ENCODE peak calls at places on chromosome 11, in ten cellular contexts. Y is uterus, S is progenitor cell of endocrine pancreas, J is esophagus muscularis mucosa, O is hepatocyte, H is cardiac fibroblast, X is astrocyte of the spinal cord, W is cardiac muscle cell, M is GM13977, T is lower lobe of right lung. Z is an unnamed sample.
A peak's percentile ranks its signal among the peaks of the same experiment; 100 is the strongest.

GRCh38 chr11:78935408-78936101 is 360.9 kb upstream of the NARS2 start:
- DNase-seq in J (no peak), H (no peak), X (no peak), M (no peak), W (no peak), O (no peak), Y (no peak), S (no peak), T (no peak), Z (no peak)

GRCh38 chr11:123519055-123519796 is 89.2 kb downstream of the GRAMD1B start:
- DNase-seq in S (no peak), J (no peak), W (no peak), M (no peak), O (no peak), Y (no peak), H (peak; percentile 18), X (peak; percentile 19), T (no peak), Z (no peak)

GRCh38 chr11:116869610-116870009 is 32.2 kb upstream of the APOA1 start:
- DNase-seq in W (no peak), M (no peak), H (no peak), J (no peak), Y (no peak), S (no peak), T (no peak), X (no peak), O (no peak), Z (no peak)

GRCh38 chr11:93537022-93537421 is 6.2 kb downstream of the SMCO4 start:
- DNase-seq in W (no peak), J (no peak), H (no peak), M (no peak), O (no peak), X (no peak), T (no peak), Y (peak; percentile 22), S (no peak), Z (no peak)

GRCh38 chr11:19498986-19499669 is 213.5 kb upstream of the NAV2 start:
- DNase-seq in T (no peak), H (peak; percentile 30), W (no peak), Y (no peak), O (peak; percentile 17), J (no peak), M (no peak), X (peak; percentile 22), S (no peak), Z (no peak)

GRCh38 chr11:16924826-16925494 is 89.3 kb downstream of the PLEKHA7 start:
- DNase-seq in J (no peak), H (peak; percentile 53), O (peak; percentile 89), Y (peak; percentile 22), W (peak; percentile 67), T (peak; percentile 73), M (peak; percentile 60), S (peak; percentile 41), X (peak; percentile 59), Z (peak; percentile 28)

GRCh38 chr11:8289426-8290047 is 25.9 kb upstream of the LMO1 start:
- DNase-seq in X (no peak), M (no peak), T (no peak), H (no peak), Y (no peak), J (no peak), O (no peak), S (no peak), W (no peak), Z (no peak)

GRCh38 chr11:19382131-19382611 is 141.4 kb upstream of the E2F8 start:
- DNase-seq in J (no peak), X (no peak), O (no peak), Y (no peak), W (no peak), S (no peak), M (no peak), T (no peak), H (no peak), Z (no peak)

GRCh38 chr11:121318848-121319834 is 26.6 kb downstream of the SC5D start:
- DNase-seq in T (no peak), O (peak; percentile 71), M (no peak), Y (no peak), X (peak; percentile 41), J (no peak), H (peak; percentile 67), S (no peak), W (peak; percentile 55), Z (no peak)

GRCh38 chr11:83521647-83522596 is 235.8 kb upstream of the CCDC90B start:
- DNase-seq in H (peak; percentile 4), O (peak; percentile 31), M (no peak), W (peak; percentile 18), Y (no peak), T (no peak), X (no peak), J (peak; percentile 29), S (no peak), Z (no peak)
- TF ChIP-seq CTCF in H (no peak), O (peak; percentile 29), M (peak; percentile 20), W (no peak), Y (no peak), T (no peak), X (peak; percentile 8), J (no peak), S (peak; percentile 24), Z (no peak)

DNA sequence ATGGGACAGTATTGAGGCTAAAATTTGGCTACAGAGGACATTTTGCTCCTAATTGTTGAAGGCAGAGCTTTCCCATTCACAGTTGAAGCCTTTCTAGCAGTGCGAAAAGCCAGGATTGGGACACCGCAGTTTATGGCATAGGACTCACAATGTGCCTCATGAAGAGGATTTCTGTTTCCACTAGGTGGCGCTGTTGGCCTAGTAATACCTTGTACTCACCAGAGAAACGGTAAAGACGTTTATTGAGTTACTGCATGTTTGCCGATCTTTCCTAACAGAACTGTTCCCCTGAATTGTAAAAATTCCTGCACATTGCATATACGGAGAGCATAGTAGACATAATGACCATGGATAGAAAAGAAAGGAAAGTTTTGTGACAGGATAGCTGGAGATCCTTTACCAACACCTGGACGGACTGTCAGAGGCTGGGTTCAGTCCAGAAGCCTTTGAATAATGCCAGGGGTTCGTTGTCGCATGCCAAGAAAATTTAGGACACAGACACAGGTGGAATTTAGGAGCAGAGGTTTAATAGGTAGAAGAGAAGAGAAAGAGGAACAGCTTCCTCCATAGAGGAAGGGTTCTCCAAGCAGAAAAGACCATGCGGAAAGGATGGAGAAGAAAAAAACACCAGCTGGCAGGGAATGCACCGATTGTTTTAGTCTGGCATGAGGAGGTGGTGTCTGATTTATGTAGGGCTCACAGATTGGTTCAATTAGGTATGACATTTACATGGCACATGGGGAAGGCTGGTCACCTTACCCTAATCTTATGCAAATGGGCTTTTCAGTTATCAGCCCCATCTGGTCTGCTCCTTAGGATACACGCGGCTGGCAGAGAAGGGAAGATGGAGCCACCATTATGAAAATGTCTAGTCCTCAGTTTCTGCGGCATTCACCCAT is 10.8 kb upstream of the OR51D1 start:
- DNase-seq in O (peak; percentile 92), M (no peak), Y (peak; percentile 32), J (peak; percentile 84), T (no peak), W (peak; percentile 89), X (peak; percentile 66), H (peak; percentile 82), S (peak; percentile 68), Z (peak; percentile 43)
- TF ChIP-seq CTCF in O (peak; percentile 73), M (peak; percentile 65), Y (peak; percentile 31), J (peak; percentile 50), T (peak; percentile 57), W (peak; percentile 67), X (peak; percentile 57), H (peak; percentile 63), S (peak; percentile 81), Z (no peak)

DNA sequence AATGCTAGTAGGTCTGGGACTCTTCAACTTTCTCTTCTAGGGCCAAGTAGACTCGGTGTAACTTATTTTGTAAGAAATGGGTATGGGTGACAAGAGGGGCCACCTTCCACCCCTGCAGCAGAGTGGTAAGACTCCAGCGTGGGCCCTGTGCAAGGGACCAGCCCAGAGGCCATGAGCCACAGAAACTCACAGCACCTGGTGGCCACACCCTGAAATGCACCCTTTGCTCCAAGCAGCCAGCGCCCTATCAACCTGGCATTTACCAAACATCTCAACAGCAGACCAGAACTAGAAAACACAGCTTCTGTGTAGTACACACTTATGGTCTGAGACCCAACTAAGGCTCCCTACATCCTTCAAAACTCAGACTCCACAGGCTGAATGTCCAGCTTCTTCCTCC is 5.7 kb downstream of the CDCA5 start:
- DNase-seq in H (peak; percentile 35), S (no peak), J (no peak), Y (no peak), O (peak; percentile 76), W (peak; percentile 59), X (peak; percentile 15), M (peak; percentile 68), T (peak; percentile 74), Z (no peak)
- TF ChIP-seq CTCF in H (peak; percentile 66), S (peak; percentile 62), J (peak; percentile 39), Y (peak; percentile 15), O (peak; percentile 31), W (peak; percentile 58), X (peak; percentile 68), M (peak; percentile 84), T (peak; percentile 59), Z (no peak)

GRCh38 chr11:6601041-6601461 is 2.4 kb downstream of the RRP8 start:
- DNase-seq in J (peak; percentile 55), X (no peak), H (no peak), M (no peak), W (no peak), Y (peak; percentile 17), O (no peak), S (no peak), T (no peak), Z (no peak)

GRCh38 chr11:6606471-6607189 is 3.1 kb downstream of the ILK start:
- DNase-seq in S (peak; percentile 79), J (peak; percentile 98), T (peak; percentile 91), W (peak; percentile 96), O (peak; percentile 96), X (peak; percentile 92), M (peak; percentile 84), H (peak; percentile 94), Y (peak; percentile 97), Z (peak; percentile 76)

GRCh38 chr11:6602096-6602940 is 1.1 kb downstream of the RRP8 start:
- DNase-seq in X (no peak), J (peak; percentile 29), W (no peak), S (no peak), T (no peak), H (no peak), O (no peak), M (no peak), Y (peak; percentile 11), Z (no peak)

GRCh38 chr11:6604081-6604626 is 580 bp downstream of the ILK start:
- DNase-seq in H (peak; percentile 78), T (no peak), X (peak; percentile 71), W (peak; percentile 82), Y (peak; percentile 65), M (peak; percentile 81), O (peak; percentile 79), S (no peak), J (peak; percentile 92), Z (no peak)

GRCh38 chr11:6603287-6604080 is at the start of the genes ILK and RRP8:
- DNase-seq in M (peak; percentile 93), O (peak; percentile 97), J (peak; percentile 97), Y (peak; percentile 91), S (peak; percentile 81), T (peak; percentile 95), H (peak; percentile 93), W (peak; percentile 96), X (peak; percentile 92), Z (peak; percentile 59)
- TF ChIP-seq CTCF in M (no peak), O (peak; percentile 12), J (peak; percentile 52), Y (peak; percentile 68), S (peak; percentile 3), T (peak; percentile 27), H (peak; percentile 18), W (no peak), X (no peak), Z (no peak)

Z was measured in omental fat pad.